ENCODE peak calls at places on chromosomes 13 and 19, in four cellular contexts. One of them, this sample, is unnamed.

GRCh38 chr19:38003427-38004099 is 96.6 kb downstream of the SIPA1L3 start:
- DNase-seq in mesendoderm: peak
- DNase-seq in H1: peak
- DNase-seq in IMR-90: peak
- DNase-seq in this sample: peak

GRCh38 chr19:50215820-50216219 is 12.4 kb downstream of the MYH14 start:
- DNase-seq in mesendoderm: no peak
- DNase-seq in H1: no peak
- DNase-seq in IMR-90: no peak
- DNase-seq in this sample: no peak

GRCh38 chr19:3547301-3547731 is 8.3 kb downstream of the TEKTIP1 start:
- DNase-seq in mesendoderm: peak
- DNase-seq in H1: no peak
- DNase-seq in IMR-90: no peak
- DNase-seq in this sample: no peak

GRCh38 chr19:10292206-10292788 is 2.5 kb downstream of the ICAM5 start:
- DNase-seq in mesendoderm: peak
- DNase-seq in H1: peak
- DNase-seq in IMR-90: peak
- DNase-seq in this sample: peak

GRCh38 chr13:30107536-30108136 is 199.7 kb downstream of the KATNAL1 start:
- DNase-seq in mesendoderm: peak
- DNase-seq in H1: no peak
- DNase-seq in IMR-90: peak
- DNase-seq in this sample: no peak

GRCh38 chr19:33631628-33631995 is 9.9 kb downstream of the CHST8 start:
- DNase-seq in mesendoderm: no peak
- DNase-seq in H1: peak
- DNase-seq in IMR-90: no peak
- DNase-seq in this sample: peak

GRCh38 chr13:111956261-111957151 is 110.4 kb upstream of the SOX1 start:
- DNase-seq in mesendoderm: no peak
- DNase-seq in H1: peak
- DNase-seq in IMR-90: no peak
- DNase-seq in this sample: peak

GRCh38 chr13:38366954-38367645 is 17.4 kb downstream of the UFM1 start:
- DNase-seq in mesendoderm: no peak
- DNase-seq in H1: no peak
- DNase-seq in IMR-90: peak
- DNase-seq in this sample: no peak

GRCh38 chr13:109344552-109345157 is 441.7 kb downstream of the IRS2 start:
- DNase-seq in mesendoderm: peak
- DNase-seq in H1: no peak
- DNase-seq in IMR-90: peak
- DNase-seq in this sample: no peak

GRCh38 chr19:35005256-35005977 is 5.3 kb downstream of the GRAMD1A start:
- DNase-seq in mesendoderm: no peak
- DNase-seq in H1: no peak
- DNase-seq in IMR-90: no peak
- DNase-seq in this sample: no peak

GRCh38 chr13:19781526-19781925 is 1.2 kb downstream of the PSPC1 start:
- DNase-seq in mesendoderm: no peak
- DNase-seq in H1: no peak
- DNase-seq in IMR-90: no peak
- DNase-seq in this sample: no peak

GRCh38 chr19:40366697-40367561 is 18.4 kb downstream of the PLD3 start:
- DNase-seq in mesendoderm: peak
- DNase-seq in H1: peak
- DNase-seq in IMR-90: peak
- DNase-seq in this sample: peak

GRCh38 chr13:51269039-51269438 is 46.8 kb downstream of the FAM124A start:
- DNase-seq in mesendoderm: no peak
- DNase-seq in H1: no peak
- DNase-seq in IMR-90: peak
- DNase-seq in this sample: peak

DNA sequence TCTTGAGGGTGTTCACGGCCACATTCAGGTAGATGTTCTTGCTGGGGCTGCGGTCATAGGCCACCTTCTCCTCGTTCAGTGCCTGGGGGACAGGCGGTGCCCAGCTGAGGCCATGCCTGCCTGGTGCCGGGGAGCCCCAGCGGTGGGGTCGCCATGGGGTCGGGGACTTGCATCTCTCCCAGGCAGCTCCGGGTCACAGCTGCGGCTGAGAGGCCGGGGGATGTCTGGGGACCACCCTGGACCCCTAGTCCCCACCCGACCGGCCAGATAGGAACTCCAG is 7.8 kb upstream of the ATP8B3 start:
- DNase-seq in mesendoderm: no peak
- DNase-seq in H1: no peak
- DNase-seq in IMR-90: no peak
- DNase-seq in this sample: no peak
- H3K56ac ChIP-seq in mesendoderm: no peak
- H3K56ac ChIP-seq in H1: no peak
- H3K56ac ChIP-seq in IMR-90: no peak
- H3K56ac ChIP-seq in this sample: no peak

GRCh38 chr13:71721117-71721516 is 145.9 kb downstream of the DACH1 start:
- DNase-seq in mesendoderm: no peak
- DNase-seq in H1: no peak
- DNase-seq in IMR-90: no peak
- DNase-seq in this sample: no peak
- H3K56ac ChIP-seq in mesendoderm: no peak
- H3K56ac ChIP-seq in H1: no peak
- H3K56ac ChIP-seq in IMR-90: no peak
- H3K56ac ChIP-seq in this sample: no peak

GRCh38 chr13:28138756-28139470 is 568 bp downstream of the PAN3 start:
- DNase-seq in mesendoderm: peak
- DNase-seq in H1: peak
- DNase-seq in IMR-90: peak
- DNase-seq in this sample: peak

GRCh38 chr13:28140433-28141125 is 2.2 kb downstream of the PAN3 start:
- DNase-seq in mesendoderm: peak
- DNase-seq in H1: no peak
- DNase-seq in IMR-90: peak
- DNase-seq in this sample: no peak

GRCh38 chr13:28137556-28137955 is 789 bp upstream of the PAN3 start:
- DNase-seq in mesendoderm: no peak
- DNase-seq in H1: no peak
- DNase-seq in IMR-90: no peak
- DNase-seq in this sample: no peak

GRCh38 chr13:28138012-28138755 is at the start of gene PAN3:
- DNase-seq in mesendoderm: peak
- DNase-seq in H1: peak
- DNase-seq in IMR-90: peak
- DNase-seq in this sample: peak

DNA sequence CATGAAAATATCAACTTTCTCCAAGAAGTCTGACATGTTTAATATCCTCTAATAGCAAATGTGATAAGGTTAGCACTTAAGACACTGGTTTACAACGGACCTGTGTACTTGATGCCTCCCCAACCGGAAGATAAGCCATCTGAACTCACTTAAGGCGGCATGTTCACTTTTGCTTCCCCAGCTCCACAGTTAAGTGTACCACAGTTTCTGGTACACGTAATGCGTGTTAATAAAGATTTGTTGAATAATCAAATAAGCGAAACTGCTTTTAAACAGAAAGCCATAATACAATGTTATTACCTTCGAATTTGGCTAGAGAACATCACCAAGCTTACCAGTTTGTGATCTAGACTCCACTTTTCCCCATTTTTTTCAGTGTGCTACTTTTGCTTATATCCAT is 1.4 kb upstream of the PAN3 start:
- DNase-seq in mesendoderm: no peak
- DNase-seq in H1: no peak
- DNase-seq in IMR-90: no peak
- DNase-seq in this sample: no peak
- H3K56ac ChIP-seq in mesendoderm: peak
- H3K56ac ChIP-seq in H1: no peak
- H3K56ac ChIP-seq in IMR-90: no peak
- H3K56ac ChIP-seq in this sample: no peak

GRCh38 chr13:67238277-67238859 is 8.2 kb upstream of the PCDH9 start:
- DNase-seq in mesendoderm: peak
- DNase-seq in H1: no peak
- DNase-seq in IMR-90: peak
- DNase-seq in this sample: no peak
- H3K56ac ChIP-seq in mesendoderm: no peak
- H3K56ac ChIP-seq in H1: no peak
- H3K56ac ChIP-seq in IMR-90: no peak
- H3K56ac ChIP-seq in this sample: no peak